ENCODE peak calls at places on chromosomes 6 and 20, in seven cellular contexts. X is GM12891; U is memory B cell; T is NCI-H1436 treated with DMSO at 0.1 percent for 48 hours; I is non-pigmented ciliary epithelial cell; D is neural crest cell; Z is activated CD4-positive, CD25-positive, alpha-beta regulatory T cell treated with anti-CD3 and anti-CD28 coated beads, Interleukin-2, amount 50 U/mL, for 16 hours. B is an unnamed sample.

GRCh38 chr6:135256866-135257265 is 75.8 kb downstream of the MYB start:
- DNase-seq in X (no peak), U (no peak), T (no peak), I (no peak), D (no peak), Z (no peak), B (no peak)

GRCh38 chr6:99416226-99416625 is 8.9 kb downstream of the PNISR start:
- DNase-seq in X (no peak), U (no peak), T (no peak), I (no peak), D (no peak), Z (no peak), B (no peak)

GRCh38 chr6:49325901-49326300 is 137.2 kb downstream of the MMUT start:
- DNase-seq in X (no peak), U (no peak), T (no peak), I (no peak), D (no peak), Z (no peak), B (no peak)

GRCh38 chr6:67986694-67987232 is 648.3 kb upstream of the ADGRB3 start:
- DNase-seq in X (no peak), U (no peak), T (no peak), I (no peak), D (no peak), Z (no peak), B (no peak)

GRCh38 chr20:12573428-12573827 is 435.3 kb upstream of the SPTLC3 start:
- DNase-seq in X (no peak), U (no peak), T (no peak), I (no peak), D (no peak), Z (no peak), B (no peak)

GRCh38 chr6:133817460-133818047 is 71.4 kb upstream of the TCF21 start:
- DNase-seq in X (peak; percentile 9), U (peak; percentile 39), T (no peak), I (no peak), D (peak; percentile 41), Z (no peak), B (peak; percentile 29)

GRCh38 chr6:57242505-57242904 is 20.4 kb upstream of the RAB23 start:
- DNase-seq in X (no peak), U (no peak), T (no peak), I (peak; percentile 88), D (no peak), Z (no peak), B (no peak)

GRCh38 chr6:31615748-31616147 is 714 bp downstream of the AIF1 start:
- DNase-seq in X (no peak), U (no peak), T (no peak), I (no peak), D (no peak), Z (no peak), B (peak; percentile 85)

GRCh38 chr6:163460307-163460782 is 45.8 kb downstream of the QKI start:
- DNase-seq in X (no peak), U (peak; percentile 13), T (no peak), I (no peak), D (no peak), Z (no peak), B (peak; percentile 15)

GRCh38 chr20:2103454-2104153 is 2.0 kb downstream of the STK35 start:
- DNase-seq in X (no peak), U (no peak), T (no peak), I (no peak), D (no peak), Z (no peak), B (peak; percentile 48)

GRCh38 chr6:145551164-145551563 is 184.2 kb downstream of the EPM2A start:
- DNase-seq in X (no peak), U (no peak), T (no peak), I (no peak), D (no peak), Z (no peak), B (no peak)

GRCh38 chr6:26183581-26184408 is 96.6 kb downstream of the HFE start:
- DNase-seq in X (no peak), U (peak; percentile 62), T (no peak), I (no peak), D (peak; percentile 47), Z (no peak), B (no peak)

GRCh38 chr20:47099749-47100515 is 205.3 kb downstream of the EYA2 start:
- DNase-seq in X (no peak), U (no peak), T (no peak), I (no peak), D (no peak), Z (no peak), B (no peak)

GRCh38 chr6:39997101-39997635 is 62.9 kb upstream of the MOCS1 start:
- DNase-seq in X (no peak), U (no peak), T (no peak), I (no peak), D (no peak), Z (no peak), B (no peak)

GRCh38 chr6:42959917-42960242 is 674 bp upstream of the GNMT start:
- DNase-seq in X (no peak), U (no peak), T (no peak), I (no peak), D (no peak), Z (no peak), B (no peak)

GRCh38 chr20:54345301-54345724 is 130.1 kb upstream of the DOK5 start:
- DNase-seq in X (no peak), U (no peak), T (no peak), I (peak; percentile 65), D (no peak), Z (no peak), B (no peak)

GRCh38 chr20:8043687-8044278 is 24.2 kb upstream of the TMX4 start:
- DNase-seq in X (peak; percentile 14), U (peak; percentile 20), T (no peak), I (no peak), D (peak; percentile 26), Z (no peak), B (peak; percentile 56)

B was measured in Jurkat, Clone E6-1.